ENCODE peak calls at places on chromosomes 6 and 20, in four cellular contexts. E is RWPE2, V is body of pancreas, Z is pancreas. F is an unnamed sample.
A peak's percentile ranks its signal among the peaks of the same experiment; 100 is the strongest.

GRCh38 chr20:36720510-36720909 is 25.4 kb downstream of the NDRG3 start:
- DNase-seq in E (no peak), V (no peak), Z (no peak), F (no peak)

GRCh38 chr20:58246346-58246745 is 17.9 kb upstream of the ANKRD60 start:
- DNase-seq in E (peak; percentile 77), V (no peak), Z (no peak), F (no peak)

GRCh38 chr20:62409935-62410741 is 3.1 kb upstream of the CABLES2 start:
- DNase-seq in E (peak; percentile 86), V (peak; percentile 88), Z (peak; percentile 80), F (peak; percentile 43)

GRCh38 chr6:42140051-42140450 is 2.4 kb downstream of the C6orf132 start:
- DNase-seq in E (peak; percentile 80), V (peak; percentile 51), Z (peak; percentile 32), F (no peak)

GRCh38 chr6:134768936-134769335 is 181.0 kb downstream of the ALDH8A1 start:
- DNase-seq in E (no peak), V (no peak), Z (no peak), F (no peak)

GRCh38 chr6:165820407-165820806 is 157.4 kb upstream of the PDE10A start:
- DNase-seq in E (no peak), V (no peak), Z (no peak), F (no peak)

GRCh38 chr6:25054469-25054868 is 118.7 kb upstream of the RIPOR2 start:
- DNase-seq in E (no peak), V (no peak), Z (no peak), F (no peak)

GRCh38 chr6:113447088-113447831 is 409.9 kb upstream of the MARCKS start:
- DNase-seq in E (no peak), V (no peak), Z (no peak), F (no peak)

GRCh38 chr6:72963946-72964345 is 261.4 kb downstream of the KHDC1L start:
- DNase-seq in E (no peak), V (no peak), Z (no peak), F (no peak)

GRCh38 chr6:45647341-45648138 is 269.8 kb upstream of the SUPT3H start:
- DNase-seq in E (no peak), V (no peak), Z (no peak), F (no peak)

GRCh38 chr20:49187330-49188100 is 619 bp downstream of the STAU1 start:
- DNase-seq in E (peak; percentile 76), V (peak; percentile 27), Z (peak; percentile 47), F (no peak)

GRCh38 chr6:132060591-132060990 is 109.4 kb upstream of the CCN2 start:
- DNase-seq in E (no peak), V (no peak), Z (no peak), F (no peak)

GRCh38 chr6:144673807-144674206 is 388.7 kb downstream of the UTRN start:
- DNase-seq in E (no peak), V (no peak), Z (no peak), F (no peak)

GRCh38 chr6:335572-335971 is 43.3 kb downstream of the DUSP22 start:
- DNase-seq in E (no peak), V (no peak), Z (no peak), F (peak; percentile 11)

GRCh38 chr6:46490425-46491200 is 636 bp downstream of the RCAN2 start:
- DNase-seq in E (no peak), V (peak; percentile 41), Z (peak; percentile 38), F (peak; percentile 44)

GRCh38 chr20:50645253-50646068 is 45.9 kb downstream of the RIPOR3 start:
- DNase-seq in E (peak; percentile 100), V (peak; percentile 75), Z (peak; percentile 49), F (peak; percentile 58)

GRCh38 chr6:127192911-127193503 is 73.7 kb upstream of the RNF146 start:
- DNase-seq in E (no peak), V (no peak), Z (no peak), F (no peak)

GRCh38 chr6:165110871-165111270 is 198.5 kb downstream of the C6orf118 start:
- DNase-seq in E (no peak), V (no peak), Z (no peak), F (no peak)

GRCh38 chr20:35274172-35275092 is 3.5 kb downstream of the MMP24OS start:
- DNase-seq in E (peak; percentile 85), V (no peak), Z (no peak), F (no peak)

GRCh38 chr6:115733426-115733825 is 327.3 kb downstream of the FRK start:
- DNase-seq in E (no peak), V (no peak), Z (no peak), F (no peak)

GRCh38 chr6:94361304-94362060 is 942.1 kb upstream of the EPHA7 start:
- DNase-seq in E (peak; percentile 34), V (no peak), Z (peak; percentile 13), F (no peak)

GRCh38 chr6:163655217-163656121 is 241.0 kb downstream of the QKI start:
- DNase-seq in E (no peak), V (no peak), Z (no peak), F (no peak)

GRCh38 chr6:52389626-52390360 is 27.8 kb downstream of the PAQR8 start:
- DNase-seq in E (no peak), V (peak; percentile 84), Z (peak; percentile 77), F (peak; percentile 19)

GRCh38 chr6:111657146-111657545 is 51.5 kb upstream of the TRAF3IP2 start:
- DNase-seq in E (no peak), V (no peak), Z (no peak), F (no peak)

GRCh38 chr6:134339216-134339615 is 21.3 kb upstream of the SGK1 start:
- DNase-seq in E (no peak), V (no peak), Z (no peak), F (no peak)

GRCh38 chr6:90123796-90124195 is 172.8 kb downstream of the BACH2 start:
- DNase-seq in E (no peak), V (no peak), Z (no peak), F (no peak)

GRCh38 chr6:142416179-142416578 is 114.4 kb downstream of the ADGRG6 start:
- DNase-seq in E (no peak), V (no peak), Z (no peak), F (no peak)

GRCh38 chr20:51446656-51447055 is 95.9 kb downstream of the NFATC2 start:
- DNase-seq in E (peak; percentile 95), V (no peak), Z (no peak), F (no peak)

GRCh38 chr6:169921227-169921626 is 169.8 kb downstream of the ERMARD start:
- DNase-seq in E (no peak), V (no peak), Z (no peak), F (no peak)

GRCh38 chr6:156747715-156748114 is 29.5 kb upstream of the ARID1B start:
- DNase-seq in E (no peak), V (no peak), Z (no peak), F (no peak)

GRCh38 chr6:53436904-53437303 is 88.2 kb upstream of the ELOVL5 start:
- DNase-seq in E (no peak), V (no peak), Z (no peak), F (no peak)
- H3K4me1 ChIP-seq in E (peaks cover 3% of the 10 kb centered on the region), V (peaks cover 7% of the 10 kb centered on the region), Z (peaks cover 8% of the 10 kb centered on the region), F (peaks cover 23% of the 10 kb centered on the region)

DNA sequence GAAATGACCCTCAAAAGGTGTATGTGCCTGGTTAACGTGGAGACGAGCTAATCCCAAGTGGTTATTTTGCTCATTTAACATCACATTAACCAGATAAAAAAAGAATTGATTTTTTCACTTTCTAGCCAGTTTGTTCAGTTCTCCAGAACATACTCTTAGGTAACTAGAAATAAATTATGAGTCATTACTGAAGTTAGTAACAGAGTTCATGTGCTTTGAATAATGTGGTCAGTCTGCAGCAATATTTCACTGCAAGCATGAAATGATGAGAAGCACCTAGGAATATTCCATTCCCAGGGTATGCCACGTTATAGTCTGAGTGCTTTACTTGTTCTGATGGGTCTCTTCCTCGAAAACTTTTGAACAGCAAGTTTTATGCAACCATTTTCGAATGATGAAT is 138.3 kb upstream of the INSM1 start:
- DNase-seq in E (no peak), V (no peak), Z (no peak), F (no peak)
- H3K27ac ChIP-seq in E (no peak overlapping the region), V (no peak overlapping the region), Z (no peak overlapping the region), F (peak overlapping the region; percentile 36)

GRCh38 chr20:24863356-24863755 is 85.7 kb upstream of the CST7 start:
- DNase-seq in E (no peak), V (no peak), Z (no peak), F (no peak)

GRCh38 chr20:24862606-24863005 is 86.5 kb upstream of the CST7 start:
- DNase-seq in E (no peak), V (no peak), Z (no peak), F (no peak)

GRCh38 chr20:24859539-24859938 is 89.5 kb upstream of the CST7 start:
- DNase-seq in E (no peak), V (no peak), Z (no peak), F (no peak)

GRCh38 chr20:24866008-24866407 is 83.1 kb upstream of the CST7 start:
- DNase-seq in E (no peak), V (no peak), Z (no peak), F (no peak)

DNA sequence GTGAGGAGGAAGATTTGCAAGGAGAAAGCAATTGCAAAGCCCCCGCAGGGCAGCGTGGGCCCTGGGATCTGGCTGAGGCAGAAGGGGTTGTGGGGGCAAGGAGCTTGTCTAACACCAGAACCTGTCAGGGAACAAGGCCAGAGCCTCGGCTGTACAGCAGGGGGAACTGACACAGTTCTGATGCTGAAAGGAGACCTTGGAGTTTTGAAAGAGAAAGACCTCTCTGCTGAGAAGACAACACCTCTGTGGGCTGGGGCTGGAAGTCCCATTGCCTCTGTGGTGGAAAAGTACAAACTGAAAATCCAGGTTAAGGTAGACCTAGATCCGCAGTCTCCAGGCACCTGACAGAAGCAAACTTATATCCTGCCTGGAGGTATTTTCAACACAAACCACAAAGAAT is 86.9 kb upstream of the CST7 start:
- DNase-seq in E (no peak), V (no peak), Z (no peak), F (no peak)
- H3K9me3 ChIP-seq in E (no peaks in the 10 kb centered on the region), V (peaks cover 16% of the 10 kb centered on the region), Z (no peaks in the 10 kb centered on the region), F (peaks cover 17% of the 10 kb centered on the region)

GRCh38 chr6:40714576-40715500 is 127.7 kb upstream of the LRFN2 start:
- DNase-seq in E (no peak), V (peak; percentile 45), Z (no peak), F (no peak)
- H3K4me1 ChIP-seq in E (no peaks in the 10 kb centered on the region), V (no peaks in the 10 kb centered on the region), Z (no peaks in the 10 kb centered on the region), F (peaks cover 6% of the 10 kb centered on the region)

DNA sequence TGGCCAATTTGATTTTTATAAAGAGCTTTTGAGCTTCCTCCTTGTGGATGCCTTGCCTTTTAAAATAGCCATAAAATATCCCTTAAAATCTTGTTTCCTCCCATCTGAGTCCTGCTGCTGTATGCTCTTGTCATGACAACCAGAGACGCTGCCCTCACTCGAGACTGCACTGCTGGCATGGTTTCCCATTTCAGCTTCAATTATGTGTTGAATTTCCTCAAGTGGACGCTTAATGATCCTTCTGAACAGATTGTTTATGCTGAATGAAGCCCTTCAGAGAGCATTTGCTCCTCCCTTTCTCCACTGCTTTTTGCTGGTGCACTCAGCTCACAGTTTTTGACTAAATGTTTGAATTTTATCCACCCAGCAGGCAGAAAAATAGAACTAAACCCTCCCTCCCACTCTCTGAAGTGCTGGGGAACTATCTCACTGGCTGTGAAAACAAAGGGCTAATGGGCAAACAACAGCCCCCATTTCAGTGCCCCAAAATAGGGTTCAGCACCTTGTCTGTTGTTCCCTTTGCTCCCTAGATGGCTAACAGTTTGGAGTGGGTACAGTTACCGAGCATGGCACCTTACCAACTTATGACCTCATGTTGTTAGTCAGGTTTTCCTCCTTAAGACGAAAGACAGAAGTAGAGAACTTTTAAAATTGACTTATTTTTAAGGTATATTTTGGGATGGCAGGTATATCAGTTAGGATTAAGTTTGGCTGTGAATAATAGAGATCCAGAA is 45.5 kb upstream of the RNF8 start:
- DNase-seq in E (no peak), V (peak; percentile 30), Z (no peak), F (no peak)
- H3K27ac ChIP-seq in E (no peak overlapping the region), V (no peak overlapping the region), Z (no peak overlapping the region), F (peak overlapping the region; percentile 1)

F was measured in left ventricle myocardium inferior.